ENCODE peak calls at places on chromosome 20, in four cellular contexts. U is stimulated activated CD8-positive, alpha-beta memory T cell treated with anti-CD3 and anti-CD28 coated beads, Interleukin-4, amount 100 ng/mL, for 24 hours; Z is islet precursor cell; Y is tibial artery. I is an unnamed sample.

GRCh38 chr20:25022680-25023079 is 30.1 kb upstream of the APMAP start:
- DNase-seq in U (no peak), Z (no peak), Y (peak), I (no peak)

GRCh38 chr20:37351689-37352610 is 6.0 kb downstream of the SRC start:
- DNase-seq in U (no peak), Z (peak), Y (no peak), I (no peak)

GRCh38 chr20:3181270-3181669 is 7.9 kb upstream of the LZTS3 start:
- DNase-seq in U (no peak), Z (no peak), Y (no peak), I (no peak)

GRCh38 chr20:53623127-53623453 is 29.5 kb upstream of the ZNF217 start:
- DNase-seq in U (no peak), Z (no peak), Y (no peak), I (no peak)

GRCh38 chr20:36097751-36098151 is 56.8 kb upstream of the EPB41L1 start:
- DNase-seq in U (no peak), Z (peak), Y (no peak), I (no peak)

GRCh38 chr20:50274570-50275430 is 84.2 kb downstream of the CEBPB start:
- DNase-seq in U (no peak), Z (no peak), Y (peak), I (no peak)

GRCh38 chr20:23302386-23302785 is 48.2 kb upstream of the NXT1 start:
- DNase-seq in U (no peak), Z (no peak), Y (peak), I (no peak)

GRCh38 chr20:64108731-64109389 is 1.5 kb upstream of the NPBWR2 start:
- DNase-seq in U (no peak), Z (peak), Y (no peak), I (no peak)

GRCh38 chr20:47952165-47952564 is 166.9 kb upstream of the SULF2 start:
- DNase-seq in U (no peak), Z (no peak), Y (no peak), I (no peak)

GRCh38 chr20:54284928-54285704 is 77.2 kb downstream of the PFDN4 start:
- DNase-seq in U (peak), Z (no peak), Y (no peak), I (no peak)

GRCh38 chr20:9800406-9800805 is 38.5 kb downstream of the PAK5 start:
- DNase-seq in U (no peak), Z (no peak), Y (no peak), I (no peak)

GRCh38 chr20:43545837-43546578 is 12.8 kb upstream of the SGK2 start:
- DNase-seq in U (no peak), Z (no peak), Y (no peak), I (no peak)

GRCh38 chr20:58023781-58024180 is 204.7 kb downstream of the ANKRD60 start:
- DNase-seq in U (no peak), Z (no peak), Y (peak), I (no peak)

GRCh38 chr20:40319056-40319455 is 370.0 kb downstream of the MAFB start:
- DNase-seq in U (no peak), Z (no peak), Y (no peak), I (no peak)

GRCh38 chr20:3068986-3069900 is 2.2 kb upstream of the OXT start:
- DNase-seq in U (no peak), Z (peak), Y (no peak), I (no peak)

GRCh38 chr20:18986146-18986830 is 172.7 kb downstream of the SCP2D1 start:
- DNase-seq in U (no peak), Z (peak), Y (no peak), I (no peak)

GRCh38 chr20:59131541-59132285 is 31.9 kb upstream of the ZNF831 start:
- DNase-seq in U (no peak), Z (no peak), Y (no peak), I (no peak)

GRCh38 chr20:32651537-32651936 is 22.2 kb downstream of the C20orf203 start:
- DNase-seq in U (no peak), Z (no peak), Y (no peak), I (no peak)

GRCh38 chr20:39986231-39986904 is 702.7 kb downstream of the MAFB start:
- DNase-seq in U (no peak), Z (peak), Y (peak), I (no peak)

GRCh38 chr20:4283011-4283410 is 267.7 kb upstream of the RNF24 start:
- DNase-seq in U (no peak), Z (no peak), Y (no peak), I (no peak)

GRCh38 chr20:408843-409696 is 971 bp downstream of the RBCK1 start:
- DNase-seq in U (no peak), Z (no peak), Y (no peak), I (no peak)

GRCh38 chr20:23161244-23161875 is 75.2 kb upstream of the CD93 start:
- DNase-seq in U (no peak), Z (peak), Y (no peak), I (no peak)